ENCODE peak calls at places on chromosome 10, in seven cellular contexts. S, H, T, D, N, E and F are unnamed samples.

GRCh38 chr10:122068844-122069243 is 79.9 kb downstream of the TACC2 start:
- DNase-seq in S (no peak), D (no peak), N (no peak), H (no peak), T (no peak), E (no peak), F (no peak)

GRCh38 chr10:46222364-46222935 is 64.3 kb upstream of the ANTXRL start:
- DNase-seq in E (no peak), H (no peak), S (no peak), T (no peak), N (peak), D (no peak), F (no peak)

GRCh38 chr10:59877191-59877671 is 29.1 kb downstream of the CCDC6 start:
- DNase-seq in N (peak), E (no peak), S (no peak), T (peak), D (no peak), H (no peak), F (no peak)

GRCh38 chr10:126158537-126158936 is 229.7 kb downstream of the ADAM12 start:
- DNase-seq in E (no peak), D (no peak), T (no peak), N (no peak), S (no peak), H (no peak), F (no peak)

GRCh38 chr10:15817407-15818046 is 42.8 kb downstream of the MINDY3 start:
- DNase-seq in S (no peak), D (no peak), T (no peak), H (no peak), E (no peak), N (peak), F (no peak)

GRCh38 chr10:57964371-57964770 is 303.3 kb downstream of the IPMK start:
- DNase-seq in N (peak), H (no peak), T (peak), E (peak), D (no peak), S (no peak), F (no peak)

GRCh38 chr10:109280837-109281236 is 642.5 kb downstream of the XPNPEP1 start:
- DNase-seq in S (no peak), T (no peak), E (no peak), N (no peak), H (no peak), D (no peak), F (no peak)

GRCh38 chr10:46541017-46541661 is 15.3 kb downstream of the GPRIN2 start:
- DNase-seq in E (no peak), H (no peak), N (no peak), T (no peak), S (no peak), D (peak), F (no peak)

GRCh38 chr10:102646610-102647432 is 2.5 kb downstream of the TRIM8 start:
- DNase-seq in E (no peak), N (peak), T (peak), H (no peak), D (peak), S (peak), F (peak)

GRCh38 chr10:104450954-104451353 is 97.3 kb downstream of the CFAP58 start:
- DNase-seq in S (no peak), E (no peak), T (no peak), D (no peak), H (no peak), N (no peak), F (no peak)

GRCh38 chr10:102504179-102504975 is 605 bp downstream of the SUFU start:
- DNase-seq in E (no peak), D (peak), S (peak), H (no peak), N (peak), T (peak), F (peak)

GRCh38 chr10:6457376-6457775 is 122.7 kb downstream of the PRKCQ start:
- DNase-seq in N (no peak), S (no peak), H (no peak), D (no peak), E (no peak), T (no peak), F (no peak)

GRCh38 chr10:8033812-8034665 is 20.4 kb upstream of the GATA3 start:
- DNase-seq in H (no peak), E (no peak), D (no peak), N (no peak), S (no peak), T (no peak), F (peak)

GRCh38 chr10:16717617-16718395 is 99.4 kb downstream of the RSU1 start:
- DNase-seq in E (no peak), N (peak), S (no peak), H (no peak), T (peak), D (no peak), F (no peak)

GRCh38 chr10:18699849-18700554 is 40.8 kb downstream of the ARL5B start:
- DNase-seq in H (no peak), S (no peak), N (peak), T (no peak), D (no peak), E (no peak), F (no peak)

GRCh38 chr10:34346516-34347150 is 468.5 kb downstream of the PARD3 start:
- DNase-seq in S (no peak), T (no peak), N (peak), H (no peak), D (no peak), E (no peak), F (no peak)

GRCh38 chr10:65234261-65234660 is 1691.6 kb upstream of the LRRTM3 start:
- DNase-seq in N (no peak), D (no peak), H (no peak), T (no peak), S (no peak), E (no peak), F (no peak)

GRCh38 chr10:49679480-49679893 is at the start of gene C10orf53:
- DNase-seq in N (peak), T (peak), H (no peak), S (peak), E (peak), D (peak), F (no peak)

GRCh38 chr10:59960751-59961150 is 54.4 kb upstream of the CCDC6 start:
- DNase-seq in D (no peak), N (no peak), E (no peak), S (no peak), H (no peak), T (no peak), F (no peak)

GRCh38 chr10:19728376-19728775 is 87.9 kb upstream of the PLXDC2 start:
- DNase-seq in E (no peak), D (no peak), T (no peak), S (no peak), N (no peak), H (no peak), F (no peak)

GRCh38 chr10:113165643-113166042 is 215.6 kb downstream of the TCF7L2 start:
- DNase-seq in E (no peak), D (no peak), N (no peak), T (no peak), S (no peak), H (no peak), F (no peak)

GRCh38 chr10:60942604-60943269 is 1.2 kb downstream of the RHOBTB1 start:
- DNase-seq in E (no peak), D (peak), T (peak), S (no peak), H (peak), N (peak), F (no peak)

GRCh38 chr10:91758303-91759146 is 39.7 kb upstream of the TNKS2 start:
- DNase-seq in D (no peak), N (peak), S (peak), E (peak), T (peak), H (no peak), F (peak)

GRCh38 chr10:117537904-117538524 is 4.5 kb upstream of the EMX2 start:
- DNase-seq in S (no peak), D (no peak), E (peak), T (no peak), H (no peak), N (no peak), F (no peak)

GRCh38 chr10:91556691-91557529 is 76.0 kb downstream of the PPP1R3C start:
- DNase-seq in D (no peak), T (no peak), H (no peak), S (no peak), N (no peak), E (no peak), F (no peak)

GRCh38 chr10:122492955-122493597 is 31.7 kb downstream of the HTRA1 start:
- DNase-seq in S (no peak), H (no peak), T (no peak), N (peak), D (peak), E (no peak), F (no peak)

GRCh38 chr10:59817806-59818205 is 64.6 kb upstream of the MRLN start:
- DNase-seq in H (peak), T (peak), S (no peak), D (no peak), N (no peak), E (no peak), F (no peak)

GRCh38 chr10:93309062-93309461 is 173.1 kb downstream of the MYOF start:
- DNase-seq in D (no peak), N (peak), T (peak), E (no peak), H (no peak), S (no peak), F (no peak)

GRCh38 chr10:45253183-45253914 is 62.1 kb downstream of the OR13A1 start:
- DNase-seq in E (no peak), H (no peak), S (no peak), N (no peak), D (no peak), T (no peak), F (no peak)

GRCh38 chr10:13555884-13556529 is 27.2 kb upstream of the BEND7 start:
- DNase-seq in H (no peak), D (no peak), T (no peak), N (no peak), E (no peak), S (no peak), F (no peak)

GRCh38 chr10:69057261-69057950 is 30.5 kb upstream of the SRGN start:
- DNase-seq in T (peak), H (no peak), S (no peak), N (no peak), D (peak), E (no peak), F (no peak)

GRCh38 chr10:133258818-133259602 is 17.7 kb downstream of the ADAM8 start:
- DNase-seq in S (peak), E (peak), D (peak), N (peak), T (peak), H (peak), F (peak)

GRCh38 chr10:70756710-70757360 is 28.3 kb downstream of the TBATA start:
- DNase-seq in D (no peak), T (peak), H (no peak), N (peak), S (no peak), E (peak), F (no peak)